ENCODE peak calls at places on chromosome 10, in seven cellular contexts. B is RWPE1; H is effector memory CD4-positive, alpha-beta T cell; N is astrocyte; E is CD8-positive, alpha-beta T cell; P is breast epithelium; X is cardiac muscle cell. Z is an unnamed sample.

GRCh38 chr10:62594093-62594520 is 210.4 kb upstream of the ADO start:
- DNase-seq in B (peak), H (peak), N (peak), E (peak), P (no peak), X (peak), Z (peak)

GRCh38 chr10:26216577-26216948 is at the start of gene GAD2:
- DNase-seq in B (no peak), H (no peak), N (no peak), E (no peak), P (no peak), X (no peak), Z (no peak)

GRCh38 chr10:63700209-63700934 is 179.2 kb downstream of the REEP3 start:
- DNase-seq in B (peak), H (no peak), N (peak), E (no peak), P (no peak), X (peak), Z (no peak)

GRCh38 chr10:74058071-74058470 is 60.2 kb downstream of the VCL start:
- DNase-seq in B (no peak), H (no peak), N (no peak), E (no peak), P (no peak), X (no peak), Z (no peak)

GRCh38 chr10:102615361-102615760 is 28.9 kb upstream of the TRIM8 start:
- DNase-seq in B (no peak), H (no peak), N (no peak), E (no peak), P (no peak), X (no peak), Z (no peak)

GRCh38 chr10:6465437-6465836 is 114.6 kb downstream of the PRKCQ start:
- DNase-seq in B (no peak), H (no peak), N (no peak), E (no peak), P (no peak), X (no peak), Z (no peak)

GRCh38 chr10:47318706-47319105 is 3.5 kb upstream of the GDF2 start:
- DNase-seq in B (no peak), H (no peak), N (no peak), E (no peak), P (no peak), X (no peak), Z (no peak)

GRCh38 chr10:25363638-25364037 is 188.8 kb downstream of the GPR158 start:
- DNase-seq in B (no peak), H (no peak), N (no peak), E (no peak), P (no peak), X (no peak), Z (no peak)

GRCh38 chr10:127854769-127855583 is 37.8 kb downstream of the CLRN3 start:
- DNase-seq in B (no peak), H (no peak), N (no peak), E (no peak), P (no peak), X (no peak), Z (no peak)

GRCh38 chr10:83680470-83680891 is 458.8 kb upstream of the GHITM start:
- DNase-seq in B (no peak), H (no peak), N (no peak), E (no peak), P (no peak), X (no peak), Z (no peak)

GRCh38 chr10:133022784-133023115 is 65.0 kb upstream of the ADGRA1 start:
- DNase-seq in B (no peak), H (no peak), N (no peak), E (no peak), P (no peak), X (peak), Z (no peak)

GRCh38 chr10:125510998-125511397 is 172.0 kb downstream of the TEX36 start:
- DNase-seq in B (no peak), H (no peak), N (no peak), E (no peak), P (no peak), X (no peak), Z (no peak)

GRCh38 chr10:17229967-17230682 is 2.1 kb downstream of the VIM start:
- DNase-seq in B (peak), H (peak), N (peak), E (peak), P (peak), X (peak), Z (no peak)

GRCh38 chr10:114541081-114541833 is 116.8 kb downstream of the ABLIM1 start:
- DNase-seq in B (no peak), H (peak), N (peak), E (peak), P (no peak), X (peak), Z (no peak)
- H3K27ac ChIP-seq in B (peak), H (peak), N (no peak), E (peak), P (peak), X (no peak), Z (no peak)

GRCh38 chr10:3143366-3143765 is 29.2 kb downstream of the PITRM1 start:
- DNase-seq in B (no peak), H (no peak), N (no peak), E (no peak), P (no peak), X (no peak), Z (no peak)

GRCh38 chr10:3146289-3146688 is 26.3 kb downstream of the PITRM1 start:
- DNase-seq in B (no peak), H (no peak), N (no peak), E (no peak), P (no peak), X (no peak), Z (no peak)

GRCh38 chr10:3142146-3142875 is 30.3 kb downstream of the PITRM1 start:
- DNase-seq in B (no peak), H (no peak), N (no peak), E (no peak), P (no peak), X (no peak), Z (no peak)

GRCh38 chr10:3145366-3145765 is 27.2 kb downstream of the PITRM1 start:
- DNase-seq in B (no peak), H (no peak), N (no peak), E (no peak), P (no peak), X (no peak), Z (no peak)

DNA sequence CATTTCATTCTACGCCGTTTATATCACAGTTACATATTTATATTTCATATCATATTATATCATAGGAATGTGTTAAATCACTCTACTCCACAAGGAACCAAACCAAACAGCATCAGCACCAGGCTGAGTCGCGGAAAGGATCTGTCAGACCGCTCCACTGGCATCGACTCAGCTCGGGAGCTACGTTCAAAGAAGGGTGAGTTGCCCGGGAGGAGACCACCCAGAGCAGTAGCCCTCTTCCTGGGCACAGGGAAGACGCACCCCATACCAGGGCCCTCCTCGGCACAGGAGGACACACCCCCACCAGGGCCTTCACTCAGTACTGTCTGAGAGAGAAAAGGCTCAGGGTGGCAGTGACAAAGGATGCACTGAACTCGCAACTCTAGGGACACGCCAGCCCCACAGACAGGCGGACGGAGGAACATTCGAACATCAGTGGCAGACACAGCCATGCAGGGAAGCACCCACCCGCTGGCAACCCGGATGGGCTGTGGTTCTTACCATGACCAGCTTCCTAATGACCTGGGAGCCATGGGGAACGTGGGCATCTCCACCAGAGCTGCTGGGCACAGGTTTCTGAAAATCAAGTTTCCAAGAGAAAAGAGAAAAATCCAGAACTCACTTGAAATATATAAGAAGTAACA is 28.7 kb downstream of the PITRM1 start:
- DNase-seq in B (no peak), H (no peak), N (no peak), E (no peak), P (no peak), X (no peak), Z (no peak)
- H3K27ac ChIP-seq in B (no peak), H (no peak), N (no peak), E (no peak), P (no peak), X (no peak), Z (no peak)

GRCh38 chr10:128875955-128876354 is 591.1 kb upstream of the MGMT start:
- DNase-seq in B (no peak), H (no peak), N (no peak), E (no peak), P (no peak), X (peak), Z (no peak)
- H3K27ac ChIP-seq in B (no peak), H (no peak), N (no peak), E (no peak), P (peak), X (no peak), Z (no peak)

GRCh38 chr10:85315657-85316056 is 987.3 kb downstream of the CCSER2 start:
- DNase-seq in B (no peak), H (no peak), N (no peak), E (no peak), P (no peak), X (no peak), Z (no peak)

GRCh38 chr10:85317827-85318226 is 989.4 kb downstream of the CCSER2 start:
- DNase-seq in B (no peak), H (no peak), N (no peak), E (no peak), P (no peak), X (no peak), Z (no peak)

GRCh38 chr10:85319150-85319549 is 990.8 kb downstream of the CCSER2 start:
- DNase-seq in B (no peak), H (no peak), N (no peak), E (no peak), P (no peak), X (no peak), Z (no peak)

GRCh38 chr10:85319826-85320225 is 991.4 kb downstream of the CCSER2 start:
- DNase-seq in B (no peak), H (no peak), N (no peak), E (no peak), P (no peak), X (no peak), Z (peak)
- H3K27ac ChIP-seq in B (no peak), H (no peak), N (no peak), E (no peak), P (no peak), X (peak), Z (peak)

DNA sequence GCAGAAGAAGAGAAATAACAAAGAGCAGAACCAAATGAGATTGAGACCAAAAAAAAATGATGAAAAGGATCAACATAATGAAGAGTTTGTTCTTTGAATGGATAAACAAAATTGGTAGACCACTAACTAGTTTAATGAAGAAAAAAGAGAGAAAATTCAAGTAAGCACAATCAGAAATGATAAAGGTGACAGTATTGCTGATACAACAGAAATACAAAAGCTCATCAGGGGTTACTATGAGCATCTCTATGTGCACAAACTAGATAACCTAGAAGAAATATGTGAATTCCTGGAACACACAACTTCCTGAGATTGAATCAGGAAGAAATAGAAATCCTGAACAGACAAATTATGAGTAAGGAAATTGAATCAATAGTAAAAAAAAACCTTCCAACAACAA is 157.1 kb downstream of the ZEB1 start:
- DNase-seq in B (no peak), H (no peak), N (no peak), E (no peak), P (no peak), X (no peak), Z (no peak)
- H3K27ac ChIP-seq in B (no peak), H (no peak), N (no peak), E (no peak), P (no peak), X (no peak), Z (no peak)

GRCh38 chr10:95478185-95478584 is 83.0 kb downstream of the SORBS1 start:
- DNase-seq in B (no peak), H (no peak), N (no peak), E (no peak), P (no peak), X (no peak), Z (no peak)
- H3K27ac ChIP-seq in B (no peak), H (no peak), N (no peak), E (no peak), P (peak), X (peak), Z (peak)

GRCh38 chr10:92291610-92291859 is 568 bp downstream of the MARCHF5 start:
- DNase-seq in B (peak), H (no peak), N (no peak), E (no peak), P (no peak), X (no peak), Z (no peak)
- H3K27ac ChIP-seq in B (peak), H (peak), N (peak), E (peak), P (peak), X (peak), Z (peak)